ENCODE peak calls at places on chromosomes 16 and 17, in ten cellular contexts. Y is testis; H is KBM-7; O is stimulated activated CD8-positive, alpha-beta memory T cell treated with anti-CD3 and anti-CD28 coated beads, Interleukin-4, amount 100 ng/mL, for 1 hour; F is RPMI8226; T is endodermal cell; B is NCI-H2081; W is EL; V is Daoy; C is AG09309. E is an unnamed sample.
A peak's percentile ranks its signal among the peaks of the same experiment; 100 is the strongest.

GRCh38 chr17:72349508-72350472 is 229.0 kb downstream of the SOX9 start:
- DNase-seq in Y (no peak), H (no peak), O (no peak), F (no peak), T (no peak), B (no peak), W (no peak), V (no peak), C (no peak), E (no peak)

GRCh38 chr17:6279659-6280058 is 155.3 kb downstream of the AIPL1 start:
- DNase-seq in Y (no peak), H (peak; percentile 2), O (no peak), F (peak; percentile 69), T (peak; percentile 97), B (no peak), W (no peak), V (peak; percentile 45), C (no peak), E (peak; percentile 61)

GRCh38 chr17:49209061-49209571 is 1.3 kb downstream of the GNGT2 start:
- DNase-seq in Y (no peak), H (no peak), O (no peak), F (no peak), T (no peak), B (no peak), W (peak; percentile 55), V (no peak), C (no peak), E (no peak)

GRCh38 chr17:36475346-36475970 is 11.0 kb upstream of the ZNHIT3 start:
- DNase-seq in Y (no peak), H (no peak), O (no peak), F (peak; percentile 16), T (no peak), B (no peak), W (no peak), V (no peak), C (no peak), E (no peak)

GRCh38 chr16:22300427-22301071 is 3.3 kb downstream of the POLR3E start:
- DNase-seq in Y (peak; percentile 84), H (peak; percentile 53), O (no peak), F (peak; percentile 82), T (peak; percentile 80), B (no peak), W (peak; percentile 53), V (peak; percentile 38), C (peak; percentile 7), E (peak; percentile 65)

GRCh38 chr16:50259334-50260205 is 6.8 kb upstream of the ADCY7 start:
- DNase-seq in Y (peak; percentile 36), H (no peak), O (no peak), F (no peak), T (peak; percentile 63), B (no peak), W (no peak), V (peak; percentile 27), C (no peak), E (no peak)

GRCh38 chr17:19000531-19001011 is 4.0 kb downstream of the FAM83G start:
- DNase-seq in Y (no peak), H (no peak), O (no peak), F (no peak), T (no peak), B (no peak), W (peak; percentile 70), V (peak; percentile 88), C (no peak), E (no peak)

GRCh38 chr16:12474794-12475410 is 328.8 kb downstream of the CPPED1 start:
- DNase-seq in Y (no peak), H (no peak), O (no peak), F (no peak), T (no peak), B (no peak), W (no peak), V (no peak), C (no peak), E (no peak)

GRCh38 chr16:24540575-24541240 is 1.3 kb downstream of the RBBP6 start:
- DNase-seq in Y (peak; percentile 53), H (peak; percentile 49), O (no peak), F (peak; percentile 53), T (peak; percentile 63), B (no peak), W (peak; percentile 45), V (no peak), C (no peak), E (peak; percentile 44)

GRCh38 chr17:44688200-44688599 is 1.4 kb downstream of the CCDC43 start:
- DNase-seq in Y (no peak), H (no peak), O (no peak), F (no peak), T (no peak), B (no peak), W (no peak), V (no peak), C (no peak), E (no peak)

GRCh38 chr16:49012961-49013726 is 268.5 kb downstream of the CBLN1 start:
- DNase-seq in Y (no peak), H (no peak), O (no peak), F (peak; percentile 40), T (peak; percentile 48), B (no peak), W (no peak), V (no peak), C (no peak), E (no peak)

GRCh38 chr17:43935204-43935925 is 6.9 kb downstream of the PPY start:
- DNase-seq in Y (no peak), H (no peak), O (no peak), F (no peak), T (no peak), B (no peak), W (no peak), V (no peak), C (no peak), E (no peak)

GRCh38 chr17:58333396-58334207 is 5.0 kb upstream of the TSPOAP1 start:
- DNase-seq in Y (no peak), H (peak; percentile 67), O (no peak), F (no peak), T (no peak), B (no peak), W (no peak), V (no peak), C (no peak), E (no peak)

GRCh38 chr17:42845918-42846593 is 1.7 kb downstream of the AOC2 start:
- DNase-seq in Y (no peak), H (no peak), O (no peak), F (no peak), T (no peak), B (no peak), W (no peak), V (peak; percentile 60), C (no peak), E (no peak)

GRCh38 chr16:20868890-20869289 is 31.3 kb downstream of the DCUN1D3 start:
- DNase-seq in Y (peak; percentile 80), H (no peak), O (no peak), F (no peak), T (peak; percentile 55), B (no peak), W (peak; percentile 64), V (peak; percentile 53), C (no peak), E (peak; percentile 37)

GRCh38 chr16:64469906-64470702 is 651.8 kb downstream of the CDH11 start:
- DNase-seq in Y (peak; percentile 33), H (no peak), O (no peak), F (no peak), T (no peak), B (no peak), W (no peak), V (no peak), C (no peak), E (no peak)

GRCh38 chr16:71746442-71747046 is 22.0 kb upstream of the PHLPP2 start:
- DNase-seq in Y (no peak), H (peak; percentile 56), O (no peak), F (peak; percentile 55), T (no peak), B (peak; percentile 27), W (peak; percentile 29), V (peak; percentile 5), C (no peak), E (peak; percentile 76)

GRCh38 chr17:18280766-18281165 is 20.3 kb downstream of the MIEF2 start:
- DNase-seq in Y (no peak), H (no peak), O (no peak), F (no peak), T (no peak), B (no peak), W (no peak), V (no peak), C (no peak), E (no peak)

GRCh38 chr16:89201467-89202377 is 1.4 kb upstream of the SLC22A31 start:
- DNase-seq in Y (peak; percentile 83), H (peak; percentile 28), O (peak; percentile 52), F (peak; percentile 85), T (peak; percentile 98), B (peak; percentile 65), W (peak; percentile 55), V (peak; percentile 60), C (no peak), E (no peak)

GRCh38 chr17:489758-490329 is 137.2 kb upstream of the RPH3AL start:
- DNase-seq in Y (peak; percentile 43), H (peak; percentile 73), O (peak; percentile 48), F (no peak), T (peak; percentile 78), B (no peak), W (peak; percentile 69), V (peak; percentile 63), C (no peak), E (no peak)

GRCh38 chr17:77645441-77646430 is 312.8 kb upstream of the TNRC6C start:
- DNase-seq in Y (no peak), H (peak; percentile 39), O (peak; percentile 39), F (no peak), T (peak; percentile 57), B (no peak), W (no peak), V (peak; percentile 62), C (peak; percentile 18), E (no peak)

GRCh38 chr16:65318590-65319267 is 196.9 kb upstream of the CDH11 start:
- DNase-seq in Y (no peak), H (no peak), O (no peak), F (no peak), T (peak; percentile 70), B (no peak), W (no peak), V (no peak), C (no peak), E (no peak)

GRCh38 chr17:44279586-44280344 is 11.8 kb upstream of the SLC4A1 start:
- DNase-seq in Y (peak; percentile 89), H (peak; percentile 82), O (peak; percentile 4), F (peak; percentile 87), T (peak; percentile 94), B (no peak), W (peak; percentile 94), V (peak; percentile 90), C (peak; percentile 37), E (peak; percentile 50)

GRCh38 chr16:75471723-75472634 is 7.5 kb upstream of the TMEM170A start:
- DNase-seq in Y (peak; percentile 77), H (peak; percentile 66), O (peak; percentile 13), F (peak; percentile 67), T (peak; percentile 78), B (peak; percentile 46), W (peak; percentile 53), V (peak; percentile 38), C (peak; percentile 20), E (peak; percentile 76)

GRCh38 chr16:53465606-53466290 is 31.5 kb downstream of the RBL2 start:
- DNase-seq in Y (no peak), H (no peak), O (no peak), F (peak; percentile 90), T (no peak), B (no peak), W (peak; percentile 73), V (peak; percentile 69), C (peak; percentile 32), E (peak; percentile 66)

GRCh38 chr16:54425068-54425467 is 138.5 kb upstream of the IRX3 start:
- DNase-seq in Y (no peak), H (no peak), O (no peak), F (no peak), T (no peak), B (no peak), W (no peak), V (no peak), C (no peak), E (no peak)

GRCh38 chr17:46053911-46054534 is 55.0 kb downstream of the STH start:
- DNase-seq in Y (no peak), H (no peak), O (no peak), F (no peak), T (no peak), B (no peak), W (peak; percentile 71), V (no peak), C (no peak), E (no peak)

GRCh38 chr17:9636501-9636900 is 8.8 kb upstream of the USP43 start:
- DNase-seq in Y (no peak), H (no peak), O (no peak), F (no peak), T (no peak), B (no peak), W (no peak), V (no peak), C (no peak), E (no peak)

E was measured in HT-29.